ENCODE peak calls at places on chromosomes 6 and 20, in ten cellular contexts. X is GM23248; U is smooth muscle cell of the brain vasculature; V is T-helper 2 cell; C is aorta; K is pulmonary artery endothelial cell; W is stimulated activated CD8-positive, alpha-beta memory T cell treated with anti-CD3 and anti-CD28 coated beads, Interleukin-15, amount 100 ng/mL, for 24 hours; F is stimulated activated naive CD8-positive, alpha-beta T cell treated with anti-CD3 and anti-CD28 coated beads, Interleukin-15, Interleukin-2, amounts not matched to agents 100 U/mL and 50 U/mL, for 24 hours; I is hippocampal formation; B is NCI-H460. G is an unnamed sample.

GRCh38 chr20:49446808-49447207 is 35.7 kb downstream of the KCNB1 start:
- DNase-seq in U (no peak), C (peak), B (no peak), V (no peak), X (peak), F (no peak), W (no peak), I (no peak), K (no peak), G (no peak)

GRCh38 chr6:3671382-3671781 is 80.1 kb downstream of the PXDC1 start:
- DNase-seq in I (no peak), X (no peak), W (no peak), C (no peak), U (no peak), F (no peak), K (no peak), B (no peak), V (no peak), G (no peak)

GRCh38 chr6:64010646-64011045 is 375.0 kb downstream of the PHF3 start:
- DNase-seq in X (no peak), I (no peak), B (no peak), K (no peak), F (no peak), V (no peak), C (no peak), W (no peak), U (no peak), G (no peak)

GRCh38 chr6:42257614-42258013 is 40.0 kb upstream of the MRPS10 start:
- DNase-seq in F (no peak), U (no peak), K (no peak), W (no peak), V (no peak), B (no peak), C (no peak), X (no peak), I (no peak), G (no peak)

GRCh38 chr20:19048898-19049889 is 163.2 kb upstream of the SLC24A3 start:
- DNase-seq in W (no peak), V (no peak), I (no peak), K (no peak), C (no peak), B (no peak), U (no peak), X (peak), F (no peak), G (no peak)

GRCh38 chr6:84118191-84118590 is 84.6 kb downstream of the MRAP2 start:
- DNase-seq in I (no peak), X (no peak), B (no peak), V (no peak), K (no peak), W (no peak), U (no peak), C (no peak), F (no peak), G (no peak)

GRCh38 chr20:40562031-40562430 is 127.0 kb downstream of the MAFB start:
- DNase-seq in C (peak), X (peak), F (no peak), V (no peak), I (no peak), U (no peak), W (no peak), B (no peak), K (no peak), G (no peak)

GRCh38 chr20:17612287-17612974 is 42.6 kb downstream of the DSTN start:
- DNase-seq in V (no peak), I (no peak), W (peak), X (peak), C (peak), K (no peak), F (peak), B (no peak), U (peak), G (no peak)

GRCh38 chr6:13811627-13812358 is 2.6 kb downstream of the MCUR1 start:
- DNase-seq in I (no peak), K (no peak), F (no peak), B (no peak), W (no peak), X (no peak), V (no peak), C (no peak), U (no peak), G (no peak)

GRCh38 chr6:139250296-139251274 is 41.2 kb downstream of the TXLNB start:
- DNase-seq in B (peak), F (peak), U (no peak), I (peak), W (peak), K (peak), V (peak), C (peak), X (peak), G (peak)

GRCh38 chr20:59783020-59784010 is 150.1 kb downstream of the SYCP2 start:
- DNase-seq in X (peak), W (no peak), U (peak), K (no peak), B (peak), C (no peak), F (peak), I (peak), V (no peak), G (no peak)

GRCh38 chr20:4513720-4514119 is 208.0 kb upstream of the PRND start:
- DNase-seq in B (peak), K (no peak), V (no peak), U (peak), C (no peak), W (no peak), I (no peak), F (no peak), X (peak), G (no peak)

GRCh38 chr6:158150701-158151100 is 17.4 kb downstream of the SERAC1 start:
- DNase-seq in F (no peak), V (no peak), C (no peak), K (no peak), W (no peak), X (peak), I (no peak), U (no peak), B (no peak), G (no peak)

GRCh38 chr20:61859712-61860111 is 206.0 kb downstream of the TAF4 start:
- DNase-seq in V (no peak), B (no peak), C (no peak), W (no peak), F (no peak), K (no peak), I (no peak), X (no peak), U (no peak), G (no peak)

GRCh38 chr20:41179961-41180360 is 42.6 kb downstream of the PLCG1 start:
- DNase-seq in C (no peak), K (no peak), V (no peak), U (no peak), B (no peak), F (no peak), W (no peak), X (no peak), I (no peak), G (no peak)

GRCh38 chr6:84074988-84075781 is 41.6 kb downstream of the MRAP2 start:
- DNase-seq in W (no peak), X (peak), V (no peak), B (no peak), I (no peak), U (no peak), C (no peak), F (no peak), K (peak), G (no peak)

GRCh38 chr6:102581378-102582124 is 1188.0 kb downstream of the GRIK2 start:
- DNase-seq in F (no peak), W (no peak), I (no peak), V (no peak), K (no peak), C (peak), X (no peak), B (no peak), U (no peak), G (no peak)

GRCh38 chr6:89611666-89612065 is 26.9 kb downstream of the LYRM2 start:
- DNase-seq in X (peak), I (no peak), C (no peak), K (no peak), F (no peak), U (no peak), W (no peak), B (no peak), V (no peak), G (no peak)

GRCh38 chr20:36845288-36845969 is 30.5 kb upstream of the TLDC2 start:
- DNase-seq in X (no peak), V (no peak), U (no peak), W (no peak), I (no peak), K (no peak), B (no peak), C (no peak), F (no peak), G (no peak)

GRCh38 chr20:11144114-11144513 is 470.3 kb upstream of the JAG1 start:
- DNase-seq in X (peak), F (no peak), V (no peak), U (no peak), C (no peak), K (no peak), W (no peak), B (no peak), I (no peak), G (no peak)